ENCODE peak calls at places on chromosomes 2 and 18, in four cellular contexts. V is posterior cingulate gyrus, U is fibroblast of villous mesenchyme, I is neuronal stem cell. G is an unnamed sample.
A peak's percentile ranks its signal among the peaks of the same experiment; 100 is the strongest.

GRCh38 chr2:119252186-119253113 is 28.8 kb downstream of the STEAP3 start:
- DNase-seq in V (no peak), U (peak; percentile 97), I (no peak), G (peak; percentile 93)

GRCh38 chr2:23445450-23445868 is 60.5 kb downstream of the KLHL29 start:
- DNase-seq in V (no peak), U (peak; percentile 47), I (no peak), G (no peak)

GRCh38 chr2:105789745-105790466 is 45.2 kb downstream of the NCK2 start:
- DNase-seq in V (peak; percentile 39), U (peak; percentile 68), I (no peak), G (peak; percentile 75)

GRCh38 chr2:134173338-134174016 is 80.4 kb upstream of the MGAT5 start:
- DNase-seq in V (no peak), U (no peak), I (no peak), G (no peak)

GRCh38 chr2:85589982-85590791 is 5.4 kb upstream of the RNF181 start:
- DNase-seq in V (no peak), U (peak; percentile 91), I (no peak), G (peak; percentile 36)

GRCh38 chr2:218003994-218004419 is 1.2 kb upstream of the TNS1 start:
- DNase-seq in V (no peak), U (peak; percentile 82), I (no peak), G (no peak)

GRCh38 chr2:231418820-231419640 is 23.5 kb downstream of the B3GNT7 start:
- DNase-seq in V (no peak), U (no peak), I (no peak), G (no peak)

GRCh38 chr2:219402665-219403515 is 15.2 kb upstream of the DNPEP start:
- DNase-seq in V (peak; percentile 47), U (peak; percentile 87), I (peak; percentile 75), G (peak; percentile 81)

GRCh38 chr2:61340242-61340641 is 130.6 kb downstream of the USP34 start:
- DNase-seq in V (no peak), U (peak; percentile 86), I (no peak), G (no peak)

GRCh38 chr2:105873721-105874120 is 129.0 kb downstream of the NCK2 start:
- DNase-seq in V (no peak), U (peak; percentile 72), I (peak; percentile 27), G (peak; percentile 39)

GRCh38 chr2:162521871-162522655 is 178.1 kb downstream of the GCA start:
- DNase-seq in V (no peak), U (no peak), I (no peak), G (no peak)

GRCh38 chr2:54471221-54471711 is 15.1 kb downstream of the SPTBN1 start:
- DNase-seq in V (no peak), U (peak; percentile 84), I (no peak), G (peak; percentile 51)

GRCh38 chr2:27915874-27916273 is 25.3 kb downstream of the BABAM2 start:
- DNase-seq in V (no peak), U (no peak), I (no peak), G (no peak)

GRCh38 chr2:99819766-99820165 is 322.6 kb downstream of the AFF3 start:
- DNase-seq in V (no peak), U (no peak), I (no peak), G (peak; percentile 19)

GRCh38 chr2:108910541-108911396 is 78.3 kb downstream of the EDAR start:
- DNase-seq in V (no peak), U (no peak), I (no peak), G (no peak)

GRCh38 chr2:112880696-112881095 is 30.3 kb upstream of the IL37 start:
- DNase-seq in V (no peak), U (peak; percentile 31), I (no peak), G (no peak)

GRCh38 chr2:221767106-221767878 is 195.2 kb upstream of the EPHA4 start:
- DNase-seq in V (no peak), U (no peak), I (no peak), G (peak; percentile 22)

GRCh38 chr2:100957971-100958653 is 44.0 kb upstream of the RPL31 start:
- DNase-seq in V (no peak), U (peak; percentile 93), I (no peak), G (peak; percentile 70)

GRCh38 chr2:64524604-64525322 is 635 bp downstream of the AFTPH start:
- DNase-seq in V (no peak), U (no peak), I (no peak), G (peak; percentile 12)

GRCh38 chr2:82256983-82257382 is 1952.4 kb upstream of the LRRTM1 start:
- DNase-seq in V (no peak), U (no peak), I (no peak), G (no peak)

GRCh38 chr18:10131783-10132381 is 218.1 kb downstream of the VAPA start:
- DNase-seq in V (no peak), U (no peak), I (peak; percentile 26), G (no peak)

GRCh38 chr2:47724221-47724981 is 58.5 kb upstream of the MSH6 start:
- DNase-seq in V (no peak), U (no peak), I (no peak), G (no peak)

GRCh38 chr2:121272596-121272995 is 12.4 kb downstream of the TFCP2L1 start:
- DNase-seq in V (no peak), U (no peak), I (no peak), G (no peak)

GRCh38 chr18:41870817-41871216 is 84.2 kb upstream of the PIK3C3 start:
- DNase-seq in V (no peak), U (peak; percentile 2), I (no peak), G (no peak)

GRCh38 chr2:151049746-151050145 is 211.9 kb downstream of the RBM43 start:
- DNase-seq in V (no peak), U (no peak), I (no peak), G (no peak)

GRCh38 chr2:132754867-132755472 is 85.0 kb upstream of the LYPD1 start:
- DNase-seq in V (no peak), U (no peak), I (no peak), G (no peak)

GRCh38 chr2:106839849-106840595 is 45.9 kb downstream of the ST6GAL2 start:
- DNase-seq in V (no peak), U (no peak), I (peak; percentile 54), G (peak; percentile 27)

GRCh38 chr18:2681993-2682603 is 26.6 kb downstream of the SMCHD1 start:
- DNase-seq in V (no peak), U (no peak), I (no peak), G (no peak)

GRCh38 chr18:21933931-21934765 is 193.6 kb downstream of the MIB1 start:
- DNase-seq in V (no peak), U (no peak), I (no peak), G (no peak)

GRCh38 chr2:161209902-161210301 is 49.7 kb downstream of the TANK start:
- DNase-seq in V (no peak), U (no peak), I (no peak), G (no peak)

GRCh38 chr18:28793911-28794310 is 617.0 kb upstream of the CDH2 start:
- DNase-seq in V (no peak), U (no peak), I (no peak), G (no peak)

GRCh38 chr2:41152318-41152717 is 700.4 kb upstream of the SLC8A1 start:
- DNase-seq in V (no peak), U (no peak), I (no peak), G (no peak)

GRCh38 chr2:74740395-74741075 is 86.5 kb downstream of the SEMA4F start:
- DNase-seq in V (no peak), U (peak; percentile 92), I (no peak), G (peak; percentile 97)

GRCh38 chr2:122764019-122764418 is 1008.6 kb downstream of the TSN start:
- DNase-seq in V (no peak), U (no peak), I (no peak), G (no peak)

GRCh38 chr2:102453497-102453896 is 19.5 kb upstream of the SLC9A4 start:
- DNase-seq in V (no peak), U (no peak), I (no peak), G (no peak)

GRCh38 chr2:162197095-162197825 is 45.2 kb upstream of the GCG start:
- DNase-seq in V (no peak), U (peak; percentile 41), I (no peak), G (no peak)